ENCODE peak calls at places on chromosomes 7 and 10, in four cellular contexts. K, Y, Q and D are unnamed samples.

GRCh38 chr7:25669954-25670841 is 441.9 kb upstream of the NPVF start:
- DNase-seq in K (no peak), Y (no peak), Q (no peak), D (no peak)

GRCh38 chr10:113493195-113493594 is 59.7 kb upstream of the HABP2 start:
- DNase-seq in Q (no peak), Y (no peak), K (no peak), D (no peak)

GRCh38 chr7:134901389-134902020 is 84.8 kb upstream of the AGBL3 start:
- DNase-seq in Q (no peak), K (no peak), Y (no peak), D (no peak)

GRCh38 chr7:29557954-29558353 is 5.7 kb upstream of the PRR15 start:
- DNase-seq in Y (no peak), Q (peak; percentile 80), K (no peak), D (no peak)

GRCh38 chr10:48608279-48608681 is 3.4 kb upstream of the ARHGAP22 start:
- DNase-seq in Q (peak; percentile 83), K (peak; percentile 29), Y (no peak), D (peak; percentile 7)

GRCh38 chr10:62000037-62000603 is 98.6 kb downstream of the ARID5B start:
- DNase-seq in Q (no peak), Y (no peak), K (no peak), D (no peak)

GRCh38 chr7:30659312-30659711 is 22.9 kb downstream of the CRHR2 start:
- DNase-seq in K (no peak), Q (no peak), Y (no peak), D (no peak)

GRCh38 chr10:33237736-33238624 is 96.5 kb downstream of the NRP1 start:
- DNase-seq in Y (no peak), Q (peak; percentile 11), K (peak; percentile 56), D (no peak)

GRCh38 chr10:102004376-102004775 is 51.6 kb downstream of the ARMH3 start:
- DNase-seq in Q (no peak), Y (no peak), K (no peak), D (no peak)

GRCh38 chr7:117375380-117375779 is 51.9 kb downstream of the ASZ1 start:
- DNase-seq in Q (no peak), K (no peak), Y (no peak), D (no peak)

GRCh38 chr7:12683678-12684077 is 3.8 kb upstream of the ARL4A start:
- DNase-seq in Y (no peak), Q (no peak), K (no peak), D (no peak)